ENCODE peak calls at places on chromosomes 5 and 9, in six cellular contexts. H is HTR-8/SVneo, J is kidney tubule cell, U is T-cell, Z is omental fat pad, R is SHP77 treated with DMSO at 0.1 percent for 48 hours. L is an unnamed sample.

GRCh38 chr9:130137870-130138653 is 34.1 kb upstream of the NCS1 start:
- DNase-seq in H (peak; percentile 82), R (no peak), J (peak; percentile 86), Z (no peak), U (no peak), L (no peak)

GRCh38 chr5:5585751-5586341 is 163.4 kb downstream of the ICE1 start:
- DNase-seq in Z (no peak), H (no peak), J (no peak), U (no peak), R (no peak), L (no peak)

GRCh38 chr5:72470817-72471216 is 36.4 kb downstream of the ZNF366 start:
- DNase-seq in Z (no peak), U (no peak), H (peak; percentile 52), J (peak; percentile 91), R (no peak), L (no peak)

GRCh38 chr5:109152565-109152964 is 257.2 kb downstream of the PJA2 start:
- DNase-seq in H (no peak), R (no peak), J (no peak), U (no peak), Z (no peak), L (no peak)

GRCh38 chr9:14251146-14252071 is 62.5 kb downstream of the NFIB start:
- DNase-seq in U (no peak), Z (peak; percentile 41), R (no peak), J (peak; percentile 96), H (peak; percentile 13), L (no peak)

GRCh38 chr9:21715408-21715807 is 87.0 kb upstream of the MTAP start:
- DNase-seq in U (no peak), Z (no peak), J (no peak), R (no peak), H (no peak), L (no peak)

GRCh38 chr9:91710148-91710547 is 239.9 kb downstream of the ROR2 start:
- DNase-seq in J (no peak), Z (no peak), U (no peak), H (no peak), R (no peak), L (no peak)

GRCh38 chr5:159567461-159567860 is 237.2 kb upstream of the IL12B start:
- DNase-seq in H (no peak), Z (no peak), R (no peak), U (no peak), J (no peak), L (no peak)

GRCh38 chr5:83526289-83526688 is 54.7 kb downstream of the VCAN start:
- DNase-seq in R (no peak), Z (no peak), J (no peak), U (no peak), H (no peak), L (no peak)

GRCh38 chr9:38761334-38761733 is 41.4 kb upstream of the FAM240B start:
- DNase-seq in U (no peak), R (no peak), J (no peak), H (no peak), Z (no peak), L (no peak)

GRCh38 chr5:125464847-125465432 is 718.5 kb upstream of the ZNF608 start:
- DNase-seq in U (no peak), J (no peak), H (no peak), R (no peak), Z (no peak), L (no peak)

GRCh38 chr5:167783145-167783817 is 508.2 kb upstream of the WWC1 start:
- DNase-seq in H (no peak), Z (no peak), R (no peak), U (no peak), J (no peak), L (no peak)

GRCh38 chr5:8150791-8151190 is 281.8 kb downstream of the MTRR start:
- DNase-seq in H (no peak), J (no peak), R (no peak), U (no peak), Z (no peak), L (no peak)